ENCODE peak calls at places on chromosome 1, in five cellular contexts. F is transverse colon, G is GM12891, D is thyroid gland, E is adrenal gland. U is an unnamed sample.

GRCh38 chr1:155186266-155186954 is 12.8 kb downstream of the TRIM46 start:
- DNase-seq in F (no peak), G (no peak), D (no peak), E (no peak), U (no peak)

GRCh38 chr1:31880957-31881697 is 57.0 kb downstream of the PTP4A2 start:
- DNase-seq in F (no peak), G (no peak), D (no peak), E (no peak), U (no peak)

GRCh38 chr1:177118901-177119300 is 45.6 kb downstream of the ASTN1 start:
- DNase-seq in F (no peak), G (no peak), D (no peak), E (no peak), U (no peak)

GRCh38 chr1:152189657-152190442 is 30.8 kb upstream of the RPTN start:
- DNase-seq in F (peak), G (peak), D (peak), E (peak), U (peak)

GRCh38 chr1:21814241-21814918 is 2.3 kb downstream of the LDLRAD2 start:
- DNase-seq in F (peak), G (peak), D (peak), E (peak), U (no peak)

GRCh38 chr1:92577251-92577895 is 90.6 kb upstream of the GFI1 start:
- DNase-seq in F (no peak), G (no peak), D (peak), E (no peak), U (no peak)

GRCh38 chr1:53498555-53499142 is 39.5 kb downstream of the DMRTB1 start:
- DNase-seq in F (no peak), G (no peak), D (no peak), E (no peak), U (no peak)

GRCh38 chr1:110756506-110756905 is 81.8 kb upstream of the KCNA3 start:
- DNase-seq in F (no peak), G (no peak), D (no peak), E (no peak), U (no peak)

GRCh38 chr1:202061055-202061454 is 50.7 kb downstream of the ELF3 start:
- DNase-seq in F (no peak), G (no peak), D (no peak), E (no peak), U (no peak)

GRCh38 chr1:109266965-109267364 is 16.0 kb downstream of the PSRC1 start:
- DNase-seq in F (peak), G (no peak), D (no peak), E (no peak), U (no peak)

GRCh38 chr1:46466477-46467182 is 23.0 kb upstream of the DMBX1 start:
- DNase-seq in F (no peak), G (no peak), D (peak), E (peak), U (no peak)

GRCh38 chr1:39776400-39776713 is 5.2 kb upstream of the OXCT2 start:
- DNase-seq in F (peak), G (no peak), D (no peak), E (no peak), U (no peak)

GRCh38 chr1:119675349-119676343 is 27.6 kb upstream of the ZNF697 start:
- DNase-seq in F (peak), G (no peak), D (peak), E (peak), U (peak)

GRCh38 chr1:79005945-79006344 is 585 bp downstream of the ADGRL4 start:
- DNase-seq in F (no peak), G (no peak), D (no peak), E (no peak), U (no peak)

DNA sequence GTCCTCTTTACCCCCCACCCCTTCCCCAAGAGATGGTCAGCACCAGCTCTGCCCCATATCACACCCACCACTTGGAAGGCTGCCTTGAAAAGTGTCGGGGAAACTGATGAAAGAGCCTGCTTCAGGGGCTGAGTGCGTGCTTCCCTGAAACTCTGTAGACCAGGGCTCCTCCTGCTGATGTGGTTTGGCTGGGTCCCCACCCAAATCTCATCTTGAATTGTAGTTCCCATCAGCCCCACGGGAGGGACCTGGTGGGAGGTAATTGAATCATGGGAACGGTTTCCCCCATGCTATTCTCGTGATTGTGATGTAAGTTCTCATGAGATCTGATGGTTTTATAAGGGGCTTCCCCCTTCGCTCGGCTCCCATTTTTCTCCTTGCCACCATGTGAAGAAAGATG is 36.4 kb downstream of the UBIAD1 start:
- DNase-seq in F (no peak), G (no peak), D (no peak), E (no peak), U (no peak)
- TF ChIP-seq POLR2A in F (no peak), G (no peak), D (no peak), E (no peak), U (no peak)

DNA sequence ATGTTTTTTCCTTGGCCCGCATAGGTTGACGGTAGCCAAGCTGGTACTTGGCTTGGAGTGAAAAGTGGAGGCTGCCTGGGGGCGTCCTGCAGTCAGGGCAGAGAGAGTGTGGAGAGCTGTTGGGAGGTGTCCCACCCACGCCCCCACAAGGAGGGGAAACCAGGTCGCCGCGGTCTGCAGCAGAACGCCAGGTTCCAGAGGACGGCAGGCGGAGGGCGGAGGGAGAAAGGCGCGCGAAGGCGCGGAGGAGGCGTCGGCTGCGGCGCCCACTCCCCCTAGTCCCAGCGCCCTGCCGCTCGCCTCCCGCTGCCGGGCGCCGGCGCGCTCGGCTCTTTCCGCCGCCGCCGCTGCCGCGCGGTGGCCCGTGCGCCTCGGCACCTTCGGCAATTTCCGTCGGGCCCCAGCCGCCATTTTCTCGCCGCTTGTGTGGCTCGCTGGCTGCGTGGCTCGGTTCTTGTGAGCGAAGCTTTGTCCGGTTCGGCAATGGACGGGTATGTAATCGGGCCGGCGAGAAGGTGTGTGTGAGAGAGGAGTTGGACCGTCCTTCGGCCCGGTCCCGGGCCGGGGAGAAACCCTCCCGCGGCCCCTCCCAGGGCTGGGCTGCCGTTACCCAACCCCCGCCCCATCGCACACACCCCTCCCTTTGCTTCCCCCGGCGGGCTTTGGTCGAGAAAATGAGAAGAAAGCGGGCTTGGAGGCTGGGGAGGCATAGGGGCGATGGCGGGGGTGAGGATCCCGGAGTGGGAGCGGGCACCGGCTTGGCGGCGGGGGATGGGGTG is at the start of gene PTBP2:
- DNase-seq in F (peak), G (peak), D (peak), E (peak), U (peak)
- TF ChIP-seq POLR2A in F (peak), G (no peak), D (peak), E (no peak), U (peak)

DNA sequence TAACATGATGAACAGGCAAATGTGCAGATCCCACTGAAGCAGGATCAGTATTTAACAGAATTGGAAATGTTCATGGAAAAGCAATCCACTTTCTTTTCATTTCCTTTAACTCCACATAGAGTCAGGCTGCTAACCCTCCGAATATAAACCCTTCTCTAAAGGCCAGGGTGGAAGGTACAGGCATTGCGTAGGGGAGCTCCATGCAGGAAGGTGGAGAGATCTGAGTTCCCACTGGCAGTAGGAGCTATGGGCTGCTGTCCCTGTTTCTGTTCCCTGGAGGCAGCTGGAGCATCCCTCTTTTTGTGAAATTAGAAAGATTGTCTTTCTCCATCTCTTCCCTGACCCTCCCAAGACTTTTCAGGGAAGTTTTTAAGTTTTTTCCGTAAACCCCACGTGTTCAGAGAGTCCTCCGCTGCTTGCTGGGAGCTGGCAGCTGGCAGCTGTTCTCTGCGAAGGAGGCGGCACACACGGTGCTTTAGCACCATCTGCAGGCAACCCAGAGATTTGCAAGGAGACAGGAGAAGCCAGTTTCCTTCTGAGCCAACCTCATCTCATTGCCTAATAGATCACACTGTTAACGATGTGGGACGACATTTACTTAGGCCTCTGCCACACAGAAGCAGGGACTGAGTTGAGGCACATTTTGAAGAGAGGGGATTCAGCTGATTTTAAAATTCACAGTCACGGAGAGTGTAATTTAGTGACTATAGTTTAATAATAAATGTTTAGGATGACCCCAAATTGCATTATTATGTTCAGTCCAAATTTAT is 55.4 kb upstream of the HOOK1 start:
- DNase-seq in F (peak), G (peak), D (peak), E (peak), U (peak)
- TF ChIP-seq POLR2A in F (no peak), G (no peak), D (no peak), E (no peak), U (no peak)

DNA sequence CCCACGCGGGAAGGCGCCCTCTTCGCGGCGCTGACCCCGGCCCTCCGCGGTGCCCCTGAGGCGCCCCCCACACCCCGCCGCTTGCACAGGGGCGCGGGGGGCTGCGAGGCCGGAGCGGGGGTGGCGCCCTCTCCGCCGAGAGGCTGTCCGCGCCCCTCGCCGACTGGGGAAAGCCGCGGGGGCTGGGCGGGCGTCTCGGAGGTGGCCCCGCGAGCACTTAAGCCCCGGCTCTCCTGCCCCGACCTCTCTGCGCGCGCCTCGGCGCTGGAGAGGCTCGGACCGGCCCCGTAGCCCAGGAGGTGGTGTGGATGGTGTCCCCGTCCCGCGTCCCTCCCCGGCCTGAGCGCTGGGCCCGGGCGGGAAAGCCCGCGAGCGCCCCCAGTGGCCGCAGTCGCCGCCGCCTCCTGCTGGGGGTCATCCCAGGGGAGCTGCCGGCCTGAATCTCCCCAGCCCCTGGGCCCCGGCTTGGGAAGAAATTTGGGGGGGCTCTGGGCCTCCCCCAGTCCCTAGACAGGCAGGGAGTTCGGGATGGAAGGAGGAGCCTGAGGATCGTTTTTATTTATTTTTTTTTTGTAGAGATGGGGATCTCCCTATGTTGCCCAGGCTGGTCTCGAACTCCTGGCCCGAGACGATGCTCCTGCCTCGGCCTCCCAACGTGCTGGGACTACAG is 1.9 kb upstream of the HES4 start:
- DNase-seq in F (peak), G (peak), D (peak), E (peak), U (peak)
- TF ChIP-seq POLR2A in F (no peak), G (no peak), D (no peak), E (no peak), U (no peak)

GRCh38 chr1:65065535-65066378 is 82.2 kb upstream of the AK4 start:
- DNase-seq in F (peak), G (no peak), D (peak), E (peak), U (peak)

GRCh38 chr1:65067491-65068201 is 80.4 kb upstream of the AK4 start:
- DNase-seq in F (peak), G (peak), D (peak), E (peak), U (peak)

GRCh38 chr1:65068202-65069011 is 79.6 kb upstream of the AK4 start:
- DNase-seq in F (peak), G (peak), D (peak), E (no peak), U (peak)

GRCh38 chr1:65066379-65066765 is 81.6 kb upstream of the AK4 start:
- DNase-seq in F (no peak), G (no peak), D (no peak), E (no peak), U (no peak)

GRCh38 chr1:65066766-65067490 is 81.1 kb upstream of the AK4 start:
- DNase-seq in F (peak), G (peak), D (peak), E (peak), U (peak)
- TF ChIP-seq POLR2A in F (peak), G (no peak), D (peak), E (peak), U (no peak)

GRCh38 chr1:169586395-169587255 is at the start of gene F5:
- DNase-seq in F (peak), G (peak), D (peak), E (peak), U (peak)
- TF ChIP-seq POLR2A in F (no peak), G (no peak), D (no peak), E (no peak), U (no peak)

DNA sequence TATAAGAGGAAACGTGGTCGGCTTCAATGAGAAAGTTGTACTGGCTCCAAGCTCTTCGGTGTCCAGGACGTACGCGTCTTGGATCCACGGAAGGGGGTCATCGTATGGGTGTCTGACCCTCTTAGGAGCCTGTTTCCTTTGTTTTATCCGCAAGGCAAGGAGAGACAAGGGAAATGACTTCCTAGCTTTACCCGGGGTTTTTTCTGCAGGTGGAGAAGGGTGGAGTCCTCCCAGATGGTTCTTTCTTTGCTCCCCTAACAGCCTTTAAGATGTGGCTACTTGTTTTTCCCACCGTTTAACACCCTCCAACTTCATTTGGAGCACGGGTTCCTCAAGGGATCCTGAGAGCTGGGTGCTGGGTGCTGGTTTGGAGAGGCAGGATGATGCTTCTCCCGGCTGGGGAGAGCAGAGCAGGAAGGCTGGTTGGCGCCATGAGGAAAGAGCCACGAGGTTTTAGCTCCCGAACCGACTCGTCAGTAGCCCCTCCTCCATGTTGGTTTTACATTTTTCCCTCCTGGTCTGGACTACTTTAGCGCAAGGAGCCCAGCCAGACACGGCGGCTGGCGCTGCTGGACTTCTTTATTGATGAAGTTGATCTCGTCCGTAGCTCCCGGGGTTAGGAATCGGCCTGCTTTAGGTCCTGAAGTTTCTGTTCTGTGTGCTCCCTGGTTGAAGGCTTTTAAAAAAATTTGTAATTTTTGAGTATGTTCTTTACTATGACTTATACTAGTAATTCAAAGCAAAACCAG is 1.3 kb downstream of the UCK2 start:
- DNase-seq in F (peak), G (peak), D (peak), E (peak), U (peak)
- TF ChIP-seq POLR2A in F (no peak), G (peak), D (no peak), E (no peak), U (peak)